ENCODE peak calls at places on chromosomes 7 and 10, in six cellular contexts. N is COR-L47; S is activated CD8-positive, alpha-beta memory T cell treated with anti-CD3 and anti-CD28 coated beads for 1 hour; U is IMR-90; B is adrenal gland; J is fibroblast of villous mesenchyme. E is an unnamed sample.

GRCh38 chr10:62554632-62555199 is 180.5 kb downstream of the ZNF365 start:
- DNase-seq in N (peak; percentile 55), S (no peak), U (peak; percentile 52), B (no peak), J (peak; percentile 76), E (peak; percentile 2)

GRCh38 chr10:69494626-69495558 is 43.6 kb downstream of the TSPAN15 start:
- DNase-seq in N (no peak), S (no peak), U (no peak), B (no peak), J (no peak), E (no peak)

GRCh38 chr7:151853896-151854807 is 22.8 kb downstream of the PRKAG2 start:
- DNase-seq in N (no peak), S (no peak), U (no peak), B (no peak), J (no peak), E (peak; percentile 32)

GRCh38 chr10:33016988-33017387 is 59.0 kb upstream of the ITGB1 start:
- DNase-seq in N (no peak), S (no peak), U (no peak), B (no peak), J (no peak), E (no peak)

GRCh38 chr10:118173326-118173725 is 126.6 kb upstream of the RAB11FIP2 start:
- DNase-seq in N (no peak), S (no peak), U (no peak), B (no peak), J (peak; percentile 17), E (no peak)

GRCh38 chr10:86267286-86268195 is 99.1 kb downstream of the GRID1 start:
- DNase-seq in N (no peak), S (no peak), U (no peak), B (peak; percentile 4), J (no peak), E (peak; percentile 0)

GRCh38 chr7:55571534-55572377 is 546 bp downstream of the VOPP1 start:
- DNase-seq in N (peak; percentile 30), S (peak; percentile 33), U (peak; percentile 22), B (peak; percentile 55), J (peak; percentile 60), E (peak; percentile 52)

GRCh38 chr10:215444-215843 is 80.2 kb downstream of the ZMYND11 start:
- DNase-seq in N (no peak), S (no peak), U (no peak), B (no peak), J (no peak), E (no peak)

GRCh38 chr7:21767300-21767900 is 178.3 kb downstream of the CDCA7L start:
- DNase-seq in N (peak; percentile 88), S (no peak), U (peak; percentile 24), B (peak; percentile 38), J (peak; percentile 67), E (peak; percentile 67)

GRCh38 chr7:81415181-81415580 is 354.7 kb downstream of the HGF start:
- DNase-seq in N (no peak), S (no peak), U (peak; percentile 58), B (no peak), J (no peak), E (no peak)

GRCh38 chr10:74451127-74451829 is 300.3 kb downstream of the ADK start:
- DNase-seq in N (no peak), S (no peak), U (no peak), B (no peak), J (no peak), E (no peak)

GRCh38 chr10:7267142-7267541 is 143.7 kb downstream of the SFMBT2 start:
- DNase-seq in N (no peak), S (no peak), U (no peak), B (no peak), J (no peak), E (no peak)

GRCh38 chr7:134334408-134334807 is 17.7 kb upstream of the SLC35B4 start:
- DNase-seq in N (no peak), S (no peak), U (no peak), B (no peak), J (no peak), E (no peak)

GRCh38 chr7:99617187-99617781 is 538 bp downstream of the ZSCAN25 start:
- DNase-seq in N (no peak), S (no peak), U (no peak), B (no peak), J (no peak), E (no peak)

E was measured in thyroid gland.